ENCODE peak calls at places on chromosomes 3 and 15, in four cellular contexts. Y is prostate gland, R is IMR-90, N is H1. M is an unnamed sample.

GRCh38 chr3:6516143-6516542 is 344.8 kb upstream of the GRM7 start:
- DNase-seq in Y (no peak), R (no peak), N (no peak), M (no peak)

GRCh38 chr3:171640520-171641412 is 169.5 kb downstream of the PLD1 start:
- DNase-seq in Y (no peak), R (peak), N (no peak), M (no peak)

GRCh38 chr15:69730281-69731235 is 277.9 kb downstream of the RPLP1 start:
- DNase-seq in Y (no peak), R (no peak), N (no peak), M (no peak)

GRCh38 chr3:87788516-87788915 is 270.3 kb downstream of the CGGBP1 start:
- DNase-seq in Y (no peak), R (no peak), N (no peak), M (no peak)

GRCh38 chr15:101514318-101514717 is 24.8 kb upstream of the PCSK6 start:
- DNase-seq in Y (no peak), R (no peak), N (no peak), M (no peak)

GRCh38 chr15:74906450-74907276 is at the start of gene FAM219B:
- DNase-seq in Y (peak), R (peak), N (no peak), M (peak)

GRCh38 chr3:156685752-156686151 is 11.4 kb downstream of the TIPARP start:
- DNase-seq in Y (no peak), R (no peak), N (no peak), M (no peak)

GRCh38 chr15:73755946-73756345 is 2.8 kb upstream of the INSYN1 start:
- DNase-seq in Y (no peak), R (no peak), N (no peak), M (no peak)

GRCh38 chr3:177881330-177881729 is 654.9 kb upstream of the KCNMB2 start:
- DNase-seq in Y (no peak), R (no peak), N (no peak), M (no peak)

GRCh38 chr3:37862712-37863551 is 1.3 kb downstream of the CTDSPL start:
- DNase-seq in Y (no peak), R (peak), N (no peak), M (peak)

GRCh38 chr3:175404026-175404425 is 544.9 kb downstream of the NAALADL2 start:
- DNase-seq in Y (no peak), R (peak), N (no peak), M (no peak)

GRCh38 chr15:79065744-79066376 is 24.7 kb downstream of the RASGRF1 start:
- DNase-seq in Y (no peak), R (no peak), N (no peak), M (peak)

GRCh38 chr3:54772707-54773106 is 155.2 kb downstream of the LRTM1 start:
- DNase-seq in Y (no peak), R (no peak), N (no peak), M (no peak)

GRCh38 chr3:69815959-69816358 is 76.7 kb downstream of the MITF start:
- DNase-seq in Y (no peak), R (no peak), N (no peak), M (no peak)

GRCh38 chr3:124443446-124443845 is 286.8 kb upstream of the UMPS start:
- DNase-seq in Y (no peak), R (no peak), N (no peak), M (no peak)

GRCh38 chr3:124444075-124444474 is 286.2 kb upstream of the UMPS start:
- DNase-seq in Y (no peak), R (no peak), N (no peak), M (no peak)

GRCh38 chr3:124441766-124442165 is 288.5 kb upstream of the UMPS start:
- DNase-seq in Y (no peak), R (no peak), N (no peak), M (no peak)

GRCh38 chr3:124444893-124445292 is 285.4 kb upstream of the UMPS start:
- DNase-seq in Y (no peak), R (no peak), N (no peak), M (no peak)

GRCh38 chr3:124442463-124442862 is 287.8 kb upstream of the UMPS start:
- DNase-seq in Y (no peak), R (no peak), N (no peak), M (no peak)
- TF ChIP-seq CTCF in Y (no peak), R (no peak), N (no peak), M (no peak)

DNA sequence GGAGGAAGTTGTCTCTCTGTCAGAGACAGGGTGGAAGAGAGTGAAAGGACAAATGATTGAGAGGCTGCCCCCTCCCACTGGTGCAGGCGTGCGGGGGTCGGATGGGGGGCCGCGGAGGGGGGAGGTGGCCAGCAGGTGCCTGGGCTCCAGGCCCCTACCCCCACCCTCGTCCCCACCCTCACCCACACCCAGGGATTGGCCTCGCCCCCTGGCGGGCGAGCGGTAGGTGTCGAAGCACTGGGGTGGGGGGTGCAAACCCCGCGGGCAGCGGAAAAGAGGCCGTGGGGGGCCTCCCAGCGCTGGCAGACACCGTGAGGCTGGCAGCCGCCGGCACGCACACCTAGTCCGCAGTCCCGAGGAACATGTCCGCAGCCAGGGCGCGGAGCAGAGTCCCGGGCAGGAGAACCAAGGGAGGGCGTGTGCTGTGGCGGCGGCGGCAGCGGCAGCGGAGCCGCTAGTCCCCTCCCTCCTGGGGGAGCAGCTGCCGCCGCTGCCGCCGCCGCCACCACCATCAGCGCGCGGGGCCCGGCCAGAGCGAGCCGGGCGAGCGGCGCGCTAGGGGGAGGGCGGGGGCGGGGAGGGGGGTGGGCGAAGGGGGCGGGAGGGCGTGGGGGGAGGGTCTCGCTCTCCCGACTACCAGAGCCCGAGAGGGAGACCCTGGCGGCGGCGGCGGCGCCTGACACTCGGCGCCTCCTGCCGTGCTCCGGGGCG is at the start of gene KAT2B:
- DNase-seq in Y (peak), R (peak), N (no peak), M (peak)
- TF ChIP-seq POLR2A in Y (peak), R (no peak), N (no peak), M (no peak)

DNA sequence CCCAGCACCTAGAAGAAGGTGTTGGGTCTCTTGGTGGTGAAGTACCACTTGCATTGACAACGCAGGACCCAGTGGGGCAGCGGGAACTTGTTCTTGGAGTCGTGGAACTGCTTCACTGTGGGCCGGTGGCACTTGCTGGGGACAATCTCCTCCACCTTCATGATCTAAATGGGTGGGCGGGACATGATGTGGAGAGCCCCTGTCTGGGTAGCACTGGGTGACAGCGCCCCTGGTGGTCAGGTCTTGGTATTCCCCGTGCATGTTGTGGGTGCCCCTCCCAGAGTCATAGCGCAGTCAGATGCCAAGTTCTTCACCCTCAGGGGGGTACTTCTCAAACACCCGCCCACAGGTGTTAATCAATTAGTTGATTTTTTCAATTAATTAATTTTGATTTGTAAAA is 60.2 kb downstream of the AGBL1 start:
- DNase-seq in Y (no peak), R (no peak), N (no peak), M (no peak)
- TF ChIP-seq CTCF in Y (no peak), R (no peak), N (peak), M (no peak)

GRCh38 chr15:44715142-44715796 is 4.0 kb downstream of the B2M start:
- DNase-seq in Y (no peak), R (no peak), N (no peak), M (no peak)
- TF ChIP-seq POLR2A in Y (no peak), R (no peak), N (no peak), M (no peak)

DNA sequence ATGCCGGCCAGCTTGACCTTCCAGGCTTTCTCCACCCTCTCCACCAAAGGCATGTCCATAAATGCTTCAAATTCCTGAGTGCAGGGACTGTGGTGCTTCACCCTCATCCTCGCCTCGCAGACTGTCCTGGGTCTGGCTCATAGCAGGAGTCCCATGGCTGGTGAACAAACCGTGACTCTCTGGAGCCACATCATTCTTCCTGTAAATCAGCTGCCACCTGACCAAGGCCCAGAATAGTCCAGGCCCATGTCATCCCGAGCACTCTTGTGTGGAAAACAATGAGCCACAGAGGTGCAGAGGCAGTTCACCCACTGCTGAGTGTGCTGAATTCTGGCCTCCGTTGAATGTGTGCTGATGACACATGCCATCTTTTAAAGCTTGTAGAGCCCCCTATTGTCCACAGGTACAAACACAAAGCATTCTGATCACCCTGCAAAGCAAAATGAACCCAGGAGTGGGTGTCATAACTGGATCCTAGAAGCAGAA is 68.6 kb downstream of the ABHD5 start:
- DNase-seq in Y (no peak), R (peak), N (peak), M (no peak)
- TF ChIP-seq CTCF in Y (no peak), R (peak), N (peak), M (no peak)